ENCODE peak calls at places on chromosome 22, in five cellular contexts. O is esophagus squamous epithelium, M is A549, K is fibroblast of the aortic adventitia, W is endothelial cell of umbilical vein. G is an unnamed sample.

GRCh38 chr22:38429460-38430128 is 25.4 kb downstream of the KCNJ4 start:
- DNase-seq in O (no peak), M (no peak), K (no peak), W (peak), G (peak)

GRCh38 chr22:46297151-46297819 is 615 bp downstream of the GTSE1 start:
- DNase-seq in O (no peak), M (no peak), K (peak), W (peak), G (peak)

GRCh38 chr22:40491990-40492631 is 121.7 kb downstream of the SGSM3 start:
- DNase-seq in O (no peak), M (no peak), K (peak), W (no peak), G (peak)

GRCh38 chr22:47345025-47345424 is 582.6 kb downstream of the TBC1D22A start:
- DNase-seq in O (no peak), M (no peak), K (no peak), W (no peak), G (no peak)

GRCh38 chr22:17106161-17106784 is 14.9 kb downstream of the TMEM121B start:
- DNase-seq in O (no peak), M (no peak), K (no peak), W (no peak), G (no peak)

GRCh38 chr22:37021710-37022482 is 2.4 kb downstream of the MPST start:
- DNase-seq in O (no peak), M (peak), K (peak), W (peak), G (peak)

GRCh38 chr22:38873469-38874411 is 1.7 kb upstream of the CBX6 start:
- DNase-seq in O (no peak), M (no peak), K (no peak), W (no peak), G (no peak)

GRCh38 chr22:46641829-46642266 is 21.7 kb downstream of the GRAMD4 start:
- DNase-seq in O (no peak), M (no peak), K (peak), W (no peak), G (peak)

GRCh38 chr22:37048133-37048532 is 3.4 kb upstream of the KCTD17 start:
- DNase-seq in O (no peak), M (no peak), K (no peak), W (no peak), G (no peak)

GRCh38 chr22:36252754-36253522 is at the start of gene APOL1:
- DNase-seq in O (no peak), M (peak), K (peak), W (peak), G (peak)

GRCh38 chr22:47325249-47325648 is 562.8 kb downstream of the TBC1D22A start:
- DNase-seq in O (no peak), M (no peak), K (no peak), W (no peak), G (no peak)

GRCh38 chr22:45101828-45102227 is 61.9 kb upstream of the NUP50 start:
- DNase-seq in O (no peak), M (peak), K (peak), W (peak), G (peak)

GRCh38 chr22:27195104-27195503 is 537.7 kb downstream of the MIAT start:
- DNase-seq in O (no peak), M (no peak), K (peak), W (no peak), G (no peak)

GRCh38 chr22:35334010-35334409 is 34.3 kb downstream of the TOM1 start:
- DNase-seq in O (no peak), M (no peak), K (no peak), W (no peak), G (no peak)

DNA sequence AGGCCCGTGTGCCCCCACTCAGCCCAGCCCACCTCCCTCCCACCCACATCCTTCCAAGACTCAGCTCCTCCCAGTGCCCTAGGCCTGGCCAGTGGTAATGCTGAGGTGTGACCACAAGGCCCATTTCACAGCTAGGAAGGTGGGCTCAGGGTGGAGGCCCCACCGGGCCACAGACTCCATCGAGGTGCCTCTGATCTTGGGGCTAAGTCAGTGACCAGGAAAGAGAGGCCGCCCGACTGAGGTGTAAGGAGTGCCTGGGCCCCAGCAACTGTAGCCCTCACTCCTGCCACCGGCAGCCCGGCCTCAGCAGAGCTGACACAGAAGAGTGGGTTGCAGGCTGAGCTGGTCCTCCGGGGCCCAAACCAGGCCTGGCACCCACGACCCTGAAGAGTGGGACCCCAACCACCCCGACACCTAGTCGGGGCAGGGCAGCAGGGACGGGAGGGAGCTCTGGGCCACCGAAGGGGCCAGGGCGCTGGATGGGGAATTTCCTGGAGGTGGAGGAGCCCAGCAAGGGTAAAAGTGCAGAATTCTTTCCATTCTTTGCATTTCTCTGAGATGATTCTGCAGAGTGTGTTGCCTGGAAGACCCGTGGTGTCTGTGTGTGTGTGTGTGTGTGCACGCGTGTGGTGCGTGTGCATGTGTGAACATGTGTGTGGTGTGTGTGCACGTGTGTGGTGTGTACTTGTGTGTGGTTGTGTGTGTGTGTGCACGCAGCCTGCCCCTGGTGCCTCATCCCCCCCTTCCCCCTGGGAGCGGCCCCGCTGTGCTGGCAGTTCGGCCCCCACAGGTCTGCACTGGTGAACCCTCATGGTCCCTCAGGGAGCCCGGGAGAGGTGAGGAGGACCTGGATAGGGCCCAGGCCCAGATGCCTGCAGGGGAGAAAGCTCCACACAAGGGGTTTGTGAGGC is 8.3 kb upstream of the PIM3 start:
- DNase-seq in O (no peak), M (peak), K (peak), W (peak), G (peak)
- TF ChIP-seq CTCF in O (no peak), M (no peak), K (no peak), W (no peak), G (no peak)

DNA sequence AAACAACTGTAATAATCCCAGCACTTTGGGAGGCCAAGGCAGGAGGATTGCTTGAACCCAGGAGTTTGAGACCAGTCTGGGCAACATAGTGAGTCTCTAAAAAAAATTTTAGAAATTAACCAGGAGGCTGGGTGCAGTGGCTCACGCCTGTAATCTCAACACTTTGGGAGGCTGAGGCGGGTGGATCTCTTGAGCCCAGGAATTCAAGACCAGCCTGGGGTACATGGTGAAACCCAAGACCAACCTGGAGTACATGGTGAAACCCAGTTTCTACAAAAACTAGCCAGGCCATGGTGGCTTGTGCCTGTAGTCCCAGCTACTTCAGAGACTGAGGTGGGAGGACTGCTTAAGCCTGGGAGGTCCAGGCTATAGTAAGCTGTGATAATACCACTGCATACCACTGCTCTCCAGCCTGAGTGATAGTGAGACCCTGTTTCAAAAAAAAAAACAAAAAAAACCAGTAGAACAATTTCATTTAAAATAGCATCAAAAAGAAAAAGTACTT is 11.2 kb downstream of the PI4KA start:
- DNase-seq in O (no peak), M (no peak), K (no peak), W (no peak), G (no peak)
- H3K4me3 ChIP-seq in O (no peak), M (no peak), K (no peak), W (no peak), G (no peak)

GRCh38 chr22:19490628-19491230 is 11.0 kb downstream of the CDC45 start:
- DNase-seq in O (no peak), M (no peak), K (no peak), W (no peak), G (no peak)

GRCh38 chr22:19488285-19488684 is 8.6 kb downstream of the CDC45 start:
- DNase-seq in O (no peak), M (no peak), K (no peak), W (no peak), G (no peak)

GRCh38 chr22:19492504-19493174 is 12.9 kb downstream of the CDC45 start:
- DNase-seq in O (no peak), M (no peak), K (no peak), W (no peak), G (no peak)

GRCh38 chr22:19494001-19494560 is 14.4 kb downstream of the CDC45 start:
- DNase-seq in O (no peak), M (no peak), K (no peak), W (no peak), G (no peak)

DNA sequence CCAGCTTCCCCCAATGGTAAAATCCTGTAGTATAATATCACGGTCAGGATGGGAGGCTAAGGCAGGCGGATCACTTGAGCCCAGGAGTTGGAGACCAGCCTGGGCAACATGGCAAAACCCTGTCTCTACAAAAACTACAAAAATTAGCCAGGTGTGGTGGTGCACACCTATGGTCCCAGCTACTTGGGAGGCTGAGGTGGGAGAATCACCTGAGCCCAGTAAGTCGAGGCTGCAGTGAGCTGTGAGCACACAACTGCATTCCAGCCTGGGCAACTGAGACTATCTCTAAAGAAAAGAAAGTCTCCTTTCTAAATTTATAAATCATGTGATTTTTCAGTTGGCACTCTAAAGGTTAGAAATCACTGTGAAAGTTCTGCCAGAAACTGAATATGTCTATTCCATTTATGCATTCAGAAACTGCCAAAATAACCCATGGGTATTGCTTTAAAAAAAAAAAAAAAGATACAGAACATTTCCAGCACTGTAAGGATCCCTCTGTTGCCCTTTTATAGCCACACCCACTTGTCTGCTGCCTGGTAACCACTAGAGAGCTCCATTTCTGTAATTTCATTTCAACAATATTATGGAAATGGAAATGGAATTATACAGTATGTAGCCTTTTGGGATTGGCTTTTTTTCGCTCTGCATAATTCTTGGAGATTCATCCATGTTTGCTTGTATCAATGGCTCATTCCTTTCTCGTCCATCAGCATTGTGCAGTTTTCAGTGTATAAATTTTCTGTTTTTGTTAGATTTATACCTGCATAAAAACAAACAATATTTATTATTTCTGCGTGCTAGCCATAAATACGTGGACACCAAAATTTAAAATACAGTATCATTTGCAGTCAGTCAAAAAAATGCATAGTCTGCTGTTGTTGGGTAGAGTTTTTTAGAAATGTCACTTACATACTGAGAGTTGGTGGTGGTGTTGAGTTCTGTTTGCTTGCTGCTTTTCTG is 9.4 kb downstream of the CDC45 start:
- DNase-seq in O (no peak), M (peak), K (peak), W (peak), G (peak)
- TF ChIP-seq CTCF in O (no peak), M (no peak), K (peak), W (no peak), G (peak)

GRCh38 chr22:50264946-50265669 is 3.6 kb upstream of the MAPK12 start:
- DNase-seq in O (no peak), M (no peak), K (no peak), W (no peak), G (no peak)

GRCh38 chr22:50269573-50270301 is 443 bp downstream of the MAPK11 start:
- DNase-seq in O (no peak), M (no peak), K (peak), W (peak), G (no peak)

GRCh38 chr22:50268655-50269113 is 1.5 kb downstream of the MAPK11 start:
- DNase-seq in O (no peak), M (no peak), K (no peak), W (no peak), G (no peak)

GRCh38 chr22:50267591-50268390 is 2.4 kb downstream of the MAPK11 start:
- DNase-seq in O (no peak), M (peak), K (peak), W (peak), G (peak)

GRCh38 chr22:50266994-50267393 is 3.2 kb downstream of the MAPK11 start:
- DNase-seq in O (no peak), M (no peak), K (no peak), W (no peak), G (no peak)
- H3K4me3 ChIP-seq in O (peak), M (no peak), K (peak), W (no peak), G (peak)

GRCh38 chr22:43891360-43892182 is at the start of gene PNPLA5:
- DNase-seq in O (no peak), M (no peak), K (no peak), W (no peak), G (no peak)

GRCh38 chr22:43887391-43887790 is 4.4 kb downstream of the PNPLA5 start:
- DNase-seq in O (no peak), M (no peak), K (no peak), W (no peak), G (no peak)

GRCh38 chr22:43890901-43891331 is 897 bp downstream of the PNPLA5 start:
- DNase-seq in O (no peak), M (no peak), K (no peak), W (no peak), G (no peak)

GRCh38 chr22:43888740-43889139 is 3.1 kb downstream of the PNPLA5 start:
- DNase-seq in O (no peak), M (no peak), K (no peak), W (no peak), G (no peak)

DNA sequence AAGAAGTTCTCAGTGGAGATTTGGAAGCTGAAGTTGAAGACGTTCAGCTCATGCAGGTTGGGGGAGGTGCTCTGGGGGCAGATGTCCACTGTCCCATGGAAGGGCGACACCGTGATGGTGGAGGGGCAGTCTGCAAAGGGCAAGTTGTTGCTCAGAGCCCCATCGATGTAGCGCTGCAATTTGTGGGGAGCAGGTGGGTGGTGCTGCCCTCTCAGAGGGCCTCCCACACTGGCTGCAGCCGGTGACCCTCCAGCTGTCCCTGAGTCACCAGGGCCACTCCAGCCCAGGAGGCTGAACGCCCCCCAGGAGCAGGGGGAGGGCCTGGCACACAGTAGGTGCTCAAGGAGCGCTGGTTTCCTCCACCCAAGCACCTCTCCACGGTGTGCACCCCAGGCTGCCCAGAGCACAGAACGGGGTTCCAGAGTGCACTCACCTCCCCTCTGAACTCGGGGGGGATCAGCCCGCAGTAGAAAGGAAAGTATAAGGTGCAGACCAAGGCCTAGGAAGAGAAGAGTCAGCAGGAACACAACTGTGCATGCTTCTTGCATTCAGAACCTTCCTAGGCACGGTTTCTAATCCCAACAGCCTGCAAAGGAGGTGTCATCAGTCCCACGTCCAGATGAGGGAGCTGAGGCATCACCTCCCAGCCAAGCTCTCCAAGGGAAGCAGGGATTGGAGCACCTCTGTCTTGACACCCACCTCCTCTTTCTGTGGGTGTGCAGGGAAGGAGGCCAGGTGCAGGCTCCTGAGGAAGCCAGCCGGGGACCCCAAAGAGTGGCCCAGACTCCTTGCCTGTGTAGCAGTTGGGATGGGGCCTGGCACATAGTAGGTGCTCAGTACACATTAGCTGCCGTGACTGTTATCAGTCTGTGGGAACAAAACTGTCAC is 2.2 kb downstream of the PNPLA5 start:
- DNase-seq in O (no peak), M (peak), K (peak), W (no peak), G (peak)
- TF ChIP-seq CTCF in O (no peak), M (no peak), K (peak), W (no peak), G (peak)

DNA sequence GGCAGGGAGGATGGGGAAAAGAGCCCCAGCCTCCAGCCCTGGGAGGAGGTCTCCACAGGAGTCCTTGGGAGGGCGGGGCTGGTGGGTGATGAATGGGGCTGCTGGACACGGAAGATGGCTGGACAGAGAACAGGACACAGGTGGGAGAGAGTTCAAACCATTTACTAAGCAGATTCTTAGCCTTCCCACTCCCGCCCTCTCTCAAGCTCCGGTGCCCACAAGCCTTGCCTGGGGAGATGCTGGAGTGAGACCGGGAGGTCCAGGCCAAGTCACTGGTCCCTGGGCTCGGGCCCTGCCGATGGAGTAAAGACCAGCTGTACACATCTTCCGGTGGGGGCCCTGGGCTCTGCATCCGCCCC is 1.4 kb downstream of the CLDN5 start:
- DNase-seq in O (no peak), M (no peak), K (no peak), W (no peak), G (no peak)
- H3K4me3 ChIP-seq in O (peak), M (no peak), K (no peak), W (peak), G (peak)

DNA sequence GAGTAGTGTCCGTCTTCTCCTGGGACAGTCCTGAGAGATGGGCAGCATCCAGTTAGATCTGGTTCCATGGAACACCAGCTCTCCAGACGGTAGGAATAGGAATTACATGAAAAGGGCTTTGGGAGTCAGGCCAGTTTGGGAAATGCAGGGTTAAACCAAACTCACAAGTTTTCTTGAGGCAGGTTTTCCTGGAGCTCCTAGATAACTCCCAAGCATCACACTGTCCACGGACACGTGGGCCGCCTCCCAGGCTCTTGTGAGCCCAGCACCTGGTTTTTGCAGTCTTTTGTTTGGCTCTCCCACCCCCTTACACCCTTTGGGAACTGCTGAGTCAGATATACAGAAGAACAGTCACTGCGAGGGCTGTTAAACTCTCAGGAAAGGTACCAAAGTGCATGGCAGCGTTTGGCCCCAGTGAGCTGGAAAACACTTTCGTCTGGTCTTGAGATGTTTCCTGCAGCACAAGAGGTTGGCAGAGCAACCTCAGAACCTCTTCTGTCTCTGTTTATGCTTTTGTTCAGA is 90.0 kb downstream of the BCR start:
- DNase-seq in O (no peak), M (no peak), K (no peak), W (no peak), G (peak)
- TF ChIP-seq CTCF in O (no peak), M (no peak), K (peak), W (no peak), G (peak)

GRCh38 chr22:24270556-24271405 is at the start of gene SPECC1L:
- DNase-seq in O (peak), M (peak), K (peak), W (peak), G (peak)

GRCh38 chr22:24265734-24266133 is 4.9 kb upstream of the SPECC1L start:
- DNase-seq in O (no peak), M (no peak), K (no peak), W (no peak), G (no peak)

DNA sequence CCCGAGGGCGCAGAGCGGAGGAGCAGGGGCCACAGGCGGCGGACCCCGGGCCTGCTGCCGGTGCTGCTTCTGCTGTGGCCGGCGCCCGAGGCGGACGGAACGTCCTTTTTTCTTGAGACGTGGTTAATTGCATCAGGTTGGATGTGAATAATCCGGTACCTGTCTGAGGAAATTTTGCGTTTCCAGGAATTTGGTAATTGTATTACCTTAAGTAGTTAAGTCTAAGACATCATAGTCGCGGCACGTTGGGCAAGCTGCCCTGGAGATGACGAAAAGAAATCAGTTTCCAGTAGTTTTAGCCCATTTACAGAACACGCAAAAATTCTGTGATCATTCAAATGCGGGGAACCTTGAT is 752 bp downstream of the SPECC1L start:
- DNase-seq in O (no peak), M (peak), K (peak), W (no peak), G (peak)
- H3K4me3 ChIP-seq in O (peak), M (peak), K (peak), W (peak), G (peak)

G was measured in fibroblast of villous mesenchyme.